ENCODE peak calls at places on chromosomes 12 and 14, in seven cellular contexts. K, F, Y, E, C, I and H are unnamed samples.

GRCh38 chr12:105740970-105741725 is 397.6 kb downstream of the NUAK1 start:
- DNase-seq in K (no peak), F (no peak), Y (no peak), E (no peak), C (no peak), I (no peak), H (no peak)

GRCh38 chr12:78002878-78003277 is 172.2 kb downstream of the NAV3 start:
- DNase-seq in K (no peak), F (no peak), Y (no peak), E (peak), C (no peak), I (no peak), H (no peak)

GRCh38 chr12:6852651-6853354 is 853 bp downstream of the USP5 start:
- DNase-seq in K (peak), F (no peak), Y (peak), E (peak), C (no peak), I (peak), H (no peak)

GRCh38 chr12:95118138-95118787 is 44.8 kb upstream of the NR2C1 start:
- DNase-seq in K (no peak), F (no peak), Y (no peak), E (no peak), C (no peak), I (peak), H (no peak)

GRCh38 chr12:93803408-93803807 is 126.2 kb downstream of the CRADD start:
- DNase-seq in K (no peak), F (no peak), Y (no peak), E (no peak), C (no peak), I (no peak), H (no peak)

GRCh38 chr14:68779761-68780323 is 13.0 kb downstream of the ZFP36L1 start:
- DNase-seq in K (no peak), F (peak), Y (no peak), E (no peak), C (no peak), I (peak), H (no peak)

GRCh38 chr14:65356327-65356836 is 56.1 kb upstream of the FUT8 start:
- DNase-seq in K (no peak), F (peak), Y (no peak), E (no peak), C (no peak), I (peak), H (no peak)

GRCh38 chr14:53655080-53655785 is 301.4 kb downstream of the BMP4 start:
- DNase-seq in K (no peak), F (no peak), Y (no peak), E (no peak), C (no peak), I (no peak), H (no peak)

GRCh38 chr12:56221233-56221756 is 427 bp downstream of the RNF41 start:
- DNase-seq in K (no peak), F (no peak), Y (peak), E (peak), C (no peak), I (no peak), H (no peak)

GRCh38 chr12:72264548-72265175 is 7.5 kb upstream of the TRHDE start:
- DNase-seq in K (peak), F (no peak), Y (no peak), E (peak), C (no peak), I (peak), H (no peak)

GRCh38 chr12:57058454-57058853 is 8.5 kb upstream of the MYO1A start:
- DNase-seq in K (no peak), F (no peak), Y (no peak), E (no peak), C (peak), I (no peak), H (no peak)

GRCh38 chr12:66013224-66013623 is 117.3 kb downstream of the LLPH start:
- DNase-seq in K (no peak), F (no peak), Y (no peak), E (no peak), C (no peak), I (no peak), H (no peak)

GRCh38 chr12:107025691-107026090 is 38.7 kb upstream of the MTERF2 start:
- DNase-seq in K (no peak), F (no peak), Y (no peak), E (no peak), C (no peak), I (no peak), H (no peak)

GRCh38 chr12:120835304-120835612 is 68.9 kb downstream of the SPPL3 start:
- DNase-seq in K (no peak), F (no peak), Y (no peak), E (no peak), C (no peak), I (no peak), H (no peak)

GRCh38 chr14:33352821-33353220 is 414.1 kb downstream of the NPAS3 start:
- DNase-seq in K (no peak), F (no peak), Y (no peak), E (no peak), C (no peak), I (no peak), H (no peak)

GRCh38 chr14:33356167-33356566 is 417.5 kb downstream of the NPAS3 start:
- DNase-seq in K (no peak), F (no peak), Y (no peak), E (no peak), C (no peak), I (no peak), H (no peak)

GRCh38 chr14:33362934-33363333 is 424.3 kb downstream of the NPAS3 start:
- DNase-seq in K (no peak), F (no peak), Y (no peak), E (no peak), C (no peak), I (no peak), H (no peak)

GRCh38 chr14:33359288-33359881 is 420.7 kb downstream of the NPAS3 start:
- DNase-seq in K (peak), F (no peak), Y (no peak), E (no peak), C (no peak), I (no peak), H (no peak)

DNA sequence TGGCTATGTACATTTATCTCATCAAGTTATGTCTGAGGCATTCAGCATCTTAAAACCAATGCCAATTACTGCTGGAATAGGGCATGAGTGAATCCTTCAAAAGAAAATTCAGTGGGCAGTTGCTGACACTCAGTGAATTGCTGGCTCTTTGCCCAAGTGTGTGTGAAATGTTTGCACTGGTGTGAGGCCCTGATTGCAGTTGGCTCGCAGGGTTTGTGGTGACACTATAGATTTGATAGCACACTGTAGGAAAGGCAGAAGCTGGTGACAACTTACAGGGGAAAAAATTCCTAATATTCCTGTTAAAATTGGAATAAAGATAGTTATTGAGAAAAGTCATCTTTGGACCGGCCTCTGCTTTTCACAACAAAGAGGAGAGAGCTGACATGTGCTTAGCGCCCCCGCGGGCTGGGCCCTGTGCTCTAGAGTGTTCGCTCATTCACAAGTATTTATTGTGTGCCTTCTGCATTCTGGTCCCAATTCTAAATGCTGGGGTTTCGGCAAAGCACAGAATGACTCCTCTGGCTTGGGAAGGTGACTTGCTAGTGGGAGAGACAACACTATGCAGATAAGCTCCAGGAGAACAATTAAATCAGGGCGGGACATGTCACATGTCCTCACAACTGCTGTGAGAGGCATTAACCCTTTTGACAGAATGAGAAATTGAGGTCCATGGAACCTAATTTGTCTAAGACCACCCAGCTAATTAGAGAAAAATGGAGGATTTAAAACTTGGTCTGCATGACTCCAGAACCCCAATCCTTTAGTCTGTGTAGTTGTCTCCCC is 418.7 kb downstream of the NPAS3 start:
- DNase-seq in K (no peak), F (no peak), Y (no peak), E (no peak), C (no peak), I (no peak), H (no peak)
- TF ChIP-seq SIN3A in K (no peak), F (no peak), Y (no peak), E (no peak), C (no peak), I (no peak), H (no peak)

GRCh38 chr12:124713436-124714082 is 146.1 kb upstream of the NCOR2 start:
- DNase-seq in K (no peak), F (no peak), Y (no peak), E (peak), C (peak), I (no peak), H (no peak)
- TF ChIP-seq POLR2AphosphoS5 in K (no peak), F (no peak), Y (no peak), E (no peak), C (no peak), I (no peak), H (no peak)

GRCh38 chr14:80584638-80585505 is 356.7 kb downstream of the CEP128 start:
- DNase-seq in K (no peak), F (peak), Y (no peak), E (peak), C (no peak), I (peak), H (peak)
- TF ChIP-seq SIN3A in K (no peak), F (no peak), Y (no peak), E (no peak), C (no peak), I (no peak), H (no peak)

GRCh38 chr14:91732859-91733477 is 1.1 kb upstream of the CATSPERB start:
- DNase-seq in K (no peak), F (no peak), Y (no peak), E (no peak), C (no peak), I (no peak), H (no peak)
- TF ChIP-seq POLR2AphosphoS5 in K (no peak), F (no peak), Y (no peak), E (no peak), C (no peak), I (no peak), H (no peak)